ENCODE peak calls at places on chromosomes 12 and 14, in seven cellular contexts. F, P, S, J, E, H and G are unnamed samples.

GRCh38 chr14:92613008-92613658 is 99.6 kb downstream of the RIN3 start:
- DNase-seq in F (no peak), P (no peak), S (peak), J (no peak), E (peak), H (peak), G (no peak)

GRCh38 chr14:67413806-67414769 is 2.1 kb upstream of the PLEK2 start:
- DNase-seq in F (no peak), P (no peak), S (peak), J (no peak), E (no peak), H (no peak), G (no peak)

GRCh38 chr12:102939670-102940222 is 17.7 kb upstream of the ASCL1 start:
- DNase-seq in F (no peak), P (no peak), S (no peak), J (no peak), E (no peak), H (no peak), G (no peak)

GRCh38 chr12:34401659-34402227 is 379.4 kb downstream of the ALG10 start:
- DNase-seq in F (no peak), P (peak), S (no peak), J (peak), E (peak), H (peak), G (no peak)

GRCh38 chr12:3647504-3647903 is 105.4 kb downstream of the CRACR2A start:
- DNase-seq in F (no peak), P (no peak), S (no peak), J (no peak), E (no peak), H (no peak), G (no peak)

GRCh38 chr12:122097641-122098364 is 19.2 kb downstream of the MLXIP start:
- DNase-seq in F (no peak), P (peak), S (peak), J (peak), E (peak), H (peak), G (peak)

GRCh38 chr12:3641428-3641883 is 111.5 kb downstream of the CRACR2A start:
- DNase-seq in F (no peak), P (no peak), S (no peak), J (no peak), E (no peak), H (no peak), G (no peak)

GRCh38 chr14:74867673-74868072 is 8.3 kb downstream of the PROX2 start:
- DNase-seq in F (no peak), P (no peak), S (no peak), J (no peak), E (peak), H (no peak), G (no peak)

GRCh38 chr14:55384536-55384935 is 27.1 kb downstream of the ATG14 start:
- DNase-seq in F (no peak), P (no peak), S (no peak), J (no peak), E (no peak), H (no peak), G (no peak)

GRCh38 chr12:130335517-130336392 is 1.9 kb upstream of the PIWIL1 start:
- DNase-seq in F (no peak), P (peak), S (peak), J (no peak), E (peak), H (peak), G (peak)

GRCh38 chr12:130334937-130335336 is 2.8 kb upstream of the PIWIL1 start:
- DNase-seq in F (no peak), P (no peak), S (no peak), J (no peak), E (no peak), H (no peak), G (no peak)

GRCh38 chr12:130331146-130331545 is 6.5 kb upstream of the PIWIL1 start:
- DNase-seq in F (no peak), P (no peak), S (no peak), J (no peak), E (no peak), H (no peak), G (no peak)

GRCh38 chr12:130334399-130334798 is 3.3 kb upstream of the PIWIL1 start:
- DNase-seq in F (no peak), P (no peak), S (no peak), J (no peak), E (no peak), H (no peak), G (no peak)

DNA sequence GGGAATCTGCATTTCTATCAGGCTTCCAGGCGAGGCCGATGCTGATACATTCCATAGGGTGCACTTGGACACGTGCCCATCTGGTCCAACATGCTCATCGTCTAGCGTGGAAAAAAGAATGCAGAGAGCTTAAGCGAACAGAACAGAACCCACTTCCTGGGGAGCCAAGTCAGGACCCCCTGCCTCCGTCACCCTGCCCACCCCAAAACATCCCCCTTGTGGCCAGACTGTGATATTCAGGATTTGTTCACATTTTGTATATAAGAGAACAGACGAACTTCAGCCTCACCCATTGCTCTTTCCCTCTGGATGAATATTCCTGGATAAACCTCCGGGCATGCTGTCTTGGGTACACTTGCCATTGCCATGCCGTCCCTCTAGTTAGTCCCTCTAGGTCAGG is 4.3 kb upstream of the PIWIL1 start:
- DNase-seq in F (no peak), P (no peak), S (no peak), J (no peak), E (no peak), H (no peak), G (no peak)
- TF ChIP-seq CTCF in F (no peak), P (no peak), S (no peak), J (no peak), E (no peak), H (no peak), G (no peak)

DNA sequence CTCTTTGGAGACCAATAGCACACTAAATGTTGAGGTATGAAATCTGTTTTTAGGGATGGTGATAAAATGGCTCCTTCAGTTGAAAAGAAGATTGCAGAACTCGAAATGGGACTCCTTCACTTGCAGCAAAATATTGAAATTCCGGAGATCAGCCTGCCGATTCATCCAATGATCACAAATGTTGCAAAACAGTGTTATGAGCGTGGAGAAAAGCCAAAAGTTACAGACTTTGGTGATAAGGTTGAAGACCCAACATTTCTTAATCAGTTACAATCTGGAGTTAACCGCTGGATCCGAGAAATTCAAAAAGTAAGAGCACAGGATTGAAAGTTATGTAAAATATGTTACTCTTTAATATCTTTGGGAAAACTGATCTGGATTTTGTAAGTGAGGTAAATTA is 15.3 kb downstream of the DYNC1H1 start:
- DNase-seq in F (no peak), P (no peak), S (no peak), J (no peak), E (no peak), H (no peak), G (no peak)
- H3K4me3 ChIP-seq in F (no peak), P (no peak), S (no peak), J (no peak), E (no peak), H (no peak), G (no peak)

DNA sequence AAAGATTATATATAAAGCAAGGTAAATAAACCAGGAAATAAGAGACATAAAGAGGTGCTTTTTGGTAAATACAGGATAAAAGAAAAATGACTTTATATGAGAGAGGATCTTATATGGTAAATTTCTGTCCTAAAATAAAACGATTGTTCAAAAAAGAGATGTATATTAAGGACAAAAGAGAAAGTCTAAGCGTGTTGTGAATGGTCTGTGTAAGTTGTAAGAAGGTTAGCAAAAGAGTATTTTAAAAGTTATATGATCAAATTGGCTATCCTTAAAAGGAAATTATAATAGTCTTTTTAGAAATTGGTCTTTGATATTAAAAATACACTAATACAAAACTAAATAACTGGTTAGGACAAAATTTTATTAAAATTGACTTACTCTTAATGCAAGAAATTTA is 14.1 kb upstream of the ACSM4 start:
- DNase-seq in F (no peak), P (no peak), S (no peak), J (no peak), E (no peak), H (no peak), G (no peak)
- TF ChIP-seq CTCF in F (no peak), P (no peak), S (no peak), J (no peak), E (no peak), H (no peak), G (no peak)

GRCh38 chr14:100581228-100582145 is 5.7 kb downstream of the BEGAIN start:
- DNase-seq in F (no peak), P (no peak), S (no peak), J (peak), E (peak), H (no peak), G (no peak)

GRCh38 chr14:100577986-100578431 is 9.2 kb downstream of the BEGAIN start:
- DNase-seq in F (no peak), P (no peak), S (no peak), J (peak), E (peak), H (no peak), G (no peak)

GRCh38 chr14:100582496-100583165 is 4.6 kb downstream of the BEGAIN start:
- DNase-seq in F (no peak), P (no peak), S (no peak), J (peak), E (no peak), H (no peak), G (no peak)

GRCh38 chr14:100578552-100578951 is 8.7 kb downstream of the BEGAIN start:
- DNase-seq in F (no peak), P (no peak), S (no peak), J (no peak), E (no peak), H (no peak), G (no peak)

GRCh38 chr14:100580316-100581227 is 6.6 kb downstream of the BEGAIN start:
- DNase-seq in F (no peak), P (no peak), S (no peak), J (peak), E (peak), H (no peak), G (no peak)
- H3K4me3 ChIP-seq in F (no peak), P (no peak), S (no peak), J (no peak), E (no peak), H (no peak), G (no peak)

GRCh38 chr12:90331262-90331661 is 622.6 kb upstream of the ATP2B1 start:
- DNase-seq in F (no peak), P (no peak), S (no peak), J (no peak), E (no peak), H (no peak), G (no peak)

GRCh38 chr12:90335561-90335960 is 619.4 kb downstream of the CCER1 start:
- DNase-seq in F (no peak), P (no peak), S (no peak), J (no peak), E (no peak), H (no peak), G (no peak)

GRCh38 chr12:90333384-90333783 is 621.6 kb downstream of the CCER1 start:
- DNase-seq in F (no peak), P (no peak), S (no peak), J (no peak), E (no peak), H (no peak), G (peak)

GRCh38 chr12:90331821-90332220 is 623.2 kb downstream of the CCER1 start:
- DNase-seq in F (no peak), P (no peak), S (no peak), J (no peak), E (no peak), H (no peak), G (no peak)

DNA sequence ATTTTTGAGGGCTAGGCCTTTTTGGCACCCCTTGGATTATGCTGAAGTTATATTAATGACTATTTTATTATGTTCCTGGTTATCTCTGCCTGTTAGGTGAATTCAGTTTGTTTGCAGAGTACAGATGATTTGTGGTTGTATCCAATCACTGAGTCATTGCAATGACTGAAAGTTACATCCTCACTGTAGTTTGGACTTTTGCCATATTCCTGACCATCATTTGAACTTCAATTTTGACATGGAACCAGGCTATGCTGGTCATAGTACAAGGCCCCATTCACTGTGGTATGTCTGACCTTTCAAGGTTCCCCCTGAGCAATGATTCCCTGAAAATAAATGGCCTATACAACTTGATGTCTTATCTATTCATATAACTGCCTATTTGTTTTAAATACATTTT is 621.0 kb downstream of the CCER1 start:
- DNase-seq in F (no peak), P (no peak), S (no peak), J (no peak), E (no peak), H (no peak), G (no peak)
- TF ChIP-seq CTCF in F (no peak), P (no peak), S (no peak), J (no peak), E (no peak), H (no peak), G (no peak)

GRCh38 chr12:110577717-110578521 is 5.2 kb downstream of the PPTC7 start:
- DNase-seq in F (no peak), P (no peak), S (no peak), J (no peak), E (no peak), H (peak), G (no peak)

GRCh38 chr12:110579889-110580253 is 3.2 kb downstream of the PPTC7 start:
- DNase-seq in F (no peak), P (no peak), S (no peak), J (no peak), E (no peak), H (no peak), G (no peak)

GRCh38 chr12:110579239-110579888 is 3.8 kb downstream of the PPTC7 start:
- DNase-seq in F (no peak), P (no peak), S (no peak), J (no peak), E (no peak), H (no peak), G (no peak)

GRCh38 chr12:110576504-110576903 is 6.6 kb downstream of the PPTC7 start:
- DNase-seq in F (no peak), P (no peak), S (no peak), J (no peak), E (no peak), H (no peak), G (no peak)

GRCh38 chr12:110578522-110579238 is 4.4 kb downstream of the PPTC7 start:
- DNase-seq in F (no peak), P (no peak), S (no peak), J (no peak), E (no peak), H (no peak), G (no peak)
- H3K4me3 ChIP-seq in F (no peak), P (no peak), S (no peak), J (peak), E (no peak), H (no peak), G (no peak)

DNA sequence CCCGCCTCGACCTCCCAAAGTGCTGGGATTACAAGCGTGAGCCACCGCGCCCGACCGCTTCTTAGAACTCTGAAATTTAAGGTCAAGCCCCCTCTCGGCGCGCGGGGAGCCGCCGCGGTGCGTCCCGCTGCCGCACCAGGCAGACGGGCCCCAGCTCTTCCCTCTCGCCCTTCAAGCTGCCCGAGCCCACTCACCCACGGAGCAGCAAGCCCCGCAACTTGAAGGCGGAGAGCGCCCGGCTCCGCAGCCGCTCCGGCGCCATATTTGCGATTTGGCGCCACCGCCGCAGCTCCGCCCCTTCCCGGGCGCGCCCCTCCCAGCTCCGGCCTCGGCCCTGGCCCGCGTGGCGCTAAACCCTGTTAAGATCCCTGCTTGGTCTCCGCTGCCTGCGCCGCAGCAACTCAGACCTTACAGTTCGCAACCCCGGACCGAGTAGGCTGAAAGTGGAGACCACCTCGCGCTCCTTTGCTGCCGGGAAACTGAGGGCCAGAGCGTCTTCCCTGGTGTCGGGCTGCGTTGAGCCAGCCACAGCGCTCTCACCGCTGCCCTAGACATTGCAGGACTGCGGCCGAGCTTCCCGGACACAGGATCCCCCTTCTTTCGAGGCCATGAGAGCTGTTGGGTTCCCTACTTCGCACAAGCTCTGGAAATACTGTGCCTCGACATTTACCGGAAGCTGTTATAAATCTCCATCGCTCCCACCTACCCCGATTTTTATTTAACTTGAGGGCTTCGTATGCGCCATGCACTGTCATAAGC is at the start of gene POLE2:
- DNase-seq in F (peak), P (peak), S (peak), J (peak), E (peak), H (peak), G (peak)
- TF ChIP-seq CTCF in F (no peak), P (peak), S (no peak), J (no peak), E (no peak), H (no peak), G (no peak)

GRCh38 chr14:32977913-32978312 is 39.2 kb downstream of the NPAS3 start:
- DNase-seq in F (no peak), P (no peak), S (no peak), J (no peak), E (no peak), H (no peak), G (no peak)
- H3K4me3 ChIP-seq in F (no peak), P (no peak), S (no peak), J (no peak), E (no peak), H (no peak), G (no peak)